ENCODE peak calls at places on chromosomes 2 and 18, in ten cellular contexts. R, E, D, A, F, C, P, W, U and K are unnamed samples.

GRCh38 chr18:32049393-32050161 is 31.0 kb downstream of the RNF125 start:
- DNase-seq in R (no peak), E (no peak), D (no peak), A (peak), F (peak), C (peak), P (no peak), W (peak), U (no peak), K (peak)

GRCh38 chr18:48904086-48904485 is 46.7 kb downstream of the SMAD7 start:
- DNase-seq in R (no peak), E (no peak), D (no peak), A (no peak), F (no peak), C (no peak), P (no peak), W (no peak), U (no peak), K (no peak)

GRCh38 chr2:43832457-43832856 is 6.2 kb downstream of the ABCG5 start:
- DNase-seq in R (no peak), E (no peak), D (no peak), A (no peak), F (no peak), C (no peak), P (no peak), W (peak), U (no peak), K (no peak)

GRCh38 chr18:48778344-48779011 is 172.3 kb downstream of the SMAD7 start:
- DNase-seq in R (no peak), E (no peak), D (no peak), A (no peak), F (no peak), C (peak), P (no peak), W (no peak), U (no peak), K (no peak)

GRCh38 chr2:10721344-10722251 is at the start of gene ATP6V1C2:
- DNase-seq in R (peak), E (peak), D (peak), A (peak), F (peak), C (peak), P (peak), W (no peak), U (peak), K (no peak)

GRCh38 chr2:164430166-164430783 is 191.0 kb downstream of the GRB14 start:
- DNase-seq in R (peak), E (peak), D (peak), A (peak), F (no peak), C (peak), P (no peak), W (peak), U (peak), K (no peak)

GRCh38 chr18:9133225-9133624 is 3.4 kb upstream of the ANKRD12 start:
- DNase-seq in R (no peak), E (no peak), D (no peak), A (no peak), F (no peak), C (no peak), P (no peak), W (peak), U (no peak), K (no peak)

GRCh38 chr2:64214281-64215115 is 70.3 kb upstream of the PELI1 start:
- DNase-seq in R (no peak), E (no peak), D (no peak), A (no peak), F (peak), C (peak), P (no peak), W (peak), U (no peak), K (peak)

GRCh38 chr2:27884546-27884945 is 5.6 kb downstream of the RBKS start:
- DNase-seq in R (no peak), E (no peak), D (peak), A (peak), F (no peak), C (no peak), P (no peak), W (no peak), U (no peak), K (no peak)

GRCh38 chr2:75324716-75325291 is 125.5 kb upstream of the TACR1 start:
- DNase-seq in R (no peak), E (no peak), D (no peak), A (no peak), F (no peak), C (no peak), P (no peak), W (no peak), U (no peak), K (no peak)

GRCh38 chr2:218785103-218785502 is 3.2 kb downstream of the CYP27A1 start:
- DNase-seq in R (no peak), E (no peak), D (no peak), A (no peak), F (no peak), C (no peak), P (no peak), W (no peak), U (peak), K (no peak)

GRCh38 chr2:166373951-166374350 is 1.8 kb downstream of the SCN9A start:
- DNase-seq in R (no peak), E (peak), D (no peak), A (peak), F (no peak), C (no peak), P (no peak), W (peak), U (peak), K (no peak)

GRCh38 chr2:119240311-119241204 is 16.9 kb downstream of the STEAP3 start:
- DNase-seq in R (peak), E (no peak), D (no peak), A (peak), F (no peak), C (no peak), P (no peak), W (peak), U (peak), K (no peak)

GRCh38 chr2:180442860-180443644 is 436.0 kb upstream of the CWC22 start:
- DNase-seq in R (no peak), E (no peak), D (no peak), A (peak), F (no peak), C (no peak), P (no peak), W (peak), U (no peak), K (no peak)

GRCh38 chr2:216914491-216914890 is 54.6 kb upstream of the TNP1 start:
- DNase-seq in R (no peak), E (no peak), D (no peak), A (no peak), F (no peak), C (no peak), P (no peak), W (no peak), U (no peak), K (no peak)

GRCh38 chr18:50836521-50836957 is 16.7 kb upstream of the MRO start:
- DNase-seq in R (no peak), E (no peak), D (no peak), A (peak), F (peak), C (peak), P (no peak), W (peak), U (peak), K (no peak)

GRCh38 chr2:232667989-232668583 is 29.0 kb upstream of the GIGYF2 start:
- DNase-seq in R (no peak), E (no peak), D (no peak), A (no peak), F (no peak), C (no peak), P (no peak), W (no peak), U (no peak), K (no peak)

GRCh38 chr2:71832844-71833243 is 314.8 kb downstream of the CYP26B1 start:
- DNase-seq in R (no peak), E (no peak), D (no peak), A (no peak), F (no peak), C (no peak), P (no peak), W (no peak), U (no peak), K (no peak)

GRCh38 chr2:71669058-71669456 is 215.7 kb downstream of the DYSF start:
- DNase-seq in R (no peak), E (no peak), D (no peak), A (no peak), F (no peak), C (no peak), P (no peak), W (no peak), U (no peak), K (no peak)